ENCODE peak calls at places on chromosomes 12 and 14, in four cellular contexts. Q is BJ; B is CD4-positive, CD25-positive, alpha-beta regulatory T cell; S is body of pancreas. I is an unnamed sample.

GRCh38 chr12:77954156-77954555 is 123.5 kb downstream of the NAV3 start:
- DNase-seq in Q (no peak), B (no peak), S (no peak), I (no peak)

GRCh38 chr14:104109731-104110361 is 24.3 kb downstream of the ASPG start:
- DNase-seq in Q (no peak), B (no peak), S (no peak), I (no peak)

GRCh38 chr14:99752486-99753121 is 40.6 kb upstream of the EML1 start:
- DNase-seq in Q (peak), B (no peak), S (no peak), I (no peak)

GRCh38 chr14:58865520-58866281 is 227.9 kb downstream of the DACT1 start:
- DNase-seq in Q (no peak), B (no peak), S (no peak), I (no peak)

GRCh38 chr12:1373887-1374286 is 220.5 kb downstream of the FBXL14 start:
- DNase-seq in Q (peak), B (no peak), S (no peak), I (no peak)

GRCh38 chr14:64388533-64389243 is 535 bp downstream of the MTHFD1 start:
- DNase-seq in Q (no peak), B (no peak), S (peak), I (no peak)

GRCh38 chr12:58633479-58633878 is 286.8 kb downstream of the LRIG3 start:
- DNase-seq in Q (no peak), B (no peak), S (no peak), I (no peak)

GRCh38 chr12:127342861-127343260 is 924.1 kb upstream of the TMEM132C start:
- DNase-seq in Q (no peak), B (no peak), S (no peak), I (no peak)

GRCh38 chr14:104680806-104681688 is 8.4 kb upstream of the INF2 start:
- DNase-seq in Q (no peak), B (no peak), S (peak), I (no peak)

GRCh38 chr12:6567112-6567680 is 895 bp downstream of the NOP2 start:
- DNase-seq in Q (no peak), B (no peak), S (no peak), I (no peak)

GRCh38 chr12:85804663-85805062 is 31.5 kb downstream of the RASSF9 start:
- DNase-seq in Q (no peak), B (no peak), S (no peak), I (no peak)

GRCh38 chr12:32181498-32182175 is 75.0 kb downstream of the BICD1 start:
- DNase-seq in Q (peak), B (no peak), S (no peak), I (no peak)

DNA sequence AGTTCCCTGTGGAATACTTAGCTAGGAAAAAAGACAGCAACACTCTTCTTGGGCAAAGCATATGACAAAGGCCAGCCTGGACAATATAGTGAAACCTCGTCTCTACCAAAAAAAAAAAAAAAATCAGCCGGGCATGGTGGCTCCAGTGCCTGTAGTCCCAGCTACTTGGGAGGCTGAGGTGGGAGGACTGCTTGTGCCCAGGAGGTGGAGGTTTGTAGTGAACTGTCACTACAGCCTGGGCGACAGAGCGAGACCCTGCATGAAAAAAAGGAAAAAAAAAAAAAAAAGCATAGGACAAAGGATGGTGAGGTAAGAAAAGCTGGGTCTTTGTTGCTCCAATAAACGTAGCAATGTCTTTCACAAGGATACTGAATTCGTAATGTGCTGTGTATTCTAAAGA is 1.1 kb downstream of the TXNDC16 start:
- DNase-seq in Q (no peak), B (no peak), S (no peak), I (no peak)
- H3K4me3 ChIP-seq in Q (no peak), B (peak), S (peak), I (peak)

DNA sequence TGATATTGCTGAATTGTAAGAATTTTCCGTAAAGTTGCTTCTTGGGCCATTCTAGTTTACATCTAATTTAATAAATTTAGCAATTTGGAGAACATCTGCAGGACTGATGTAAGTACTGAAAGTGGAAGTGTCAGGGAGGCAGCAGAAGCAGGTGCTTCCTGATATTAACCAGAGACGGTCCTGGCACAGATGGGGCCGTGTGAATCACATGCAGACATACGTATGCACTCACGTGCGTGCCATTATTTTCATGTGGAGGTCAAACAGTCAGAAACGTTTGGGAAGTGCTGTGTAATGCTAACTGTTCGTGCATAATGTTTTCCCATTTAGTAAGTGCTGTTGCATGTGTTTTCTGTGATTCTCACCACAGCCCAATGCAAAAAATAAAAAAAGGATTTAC is 87.8 kb upstream of the DYNC1H1 start:
- DNase-seq in Q (peak), B (peak), S (peak), I (peak)
- H3K4me3 ChIP-seq in Q (no peak), B (peak), S (no peak), I (peak)

DNA sequence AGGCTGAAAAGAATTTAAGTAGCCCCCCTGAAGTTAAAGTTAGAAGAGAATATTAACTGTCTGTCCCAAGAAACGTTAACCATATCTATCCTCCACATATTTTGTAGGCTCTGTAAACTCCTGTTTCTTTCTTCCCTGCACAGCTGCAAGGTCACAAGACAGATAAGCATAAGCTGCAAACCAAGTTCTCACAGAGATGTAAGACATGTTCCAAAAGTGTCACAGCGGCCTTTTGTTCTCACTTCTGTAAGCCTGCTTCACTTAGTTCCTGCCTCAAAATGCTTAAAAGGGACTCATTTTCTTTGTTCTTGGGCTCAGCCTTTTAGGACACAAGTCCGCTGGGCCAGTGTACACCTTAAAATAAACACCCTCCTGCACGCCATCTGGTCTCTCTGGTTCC is 3.2 kb downstream of the RNASE1 start:
- DNase-seq in Q (no peak), B (no peak), S (peak), I (no peak)
- H3K4me3 ChIP-seq in Q (no peak), B (no peak), S (no peak), I (no peak)

DNA sequence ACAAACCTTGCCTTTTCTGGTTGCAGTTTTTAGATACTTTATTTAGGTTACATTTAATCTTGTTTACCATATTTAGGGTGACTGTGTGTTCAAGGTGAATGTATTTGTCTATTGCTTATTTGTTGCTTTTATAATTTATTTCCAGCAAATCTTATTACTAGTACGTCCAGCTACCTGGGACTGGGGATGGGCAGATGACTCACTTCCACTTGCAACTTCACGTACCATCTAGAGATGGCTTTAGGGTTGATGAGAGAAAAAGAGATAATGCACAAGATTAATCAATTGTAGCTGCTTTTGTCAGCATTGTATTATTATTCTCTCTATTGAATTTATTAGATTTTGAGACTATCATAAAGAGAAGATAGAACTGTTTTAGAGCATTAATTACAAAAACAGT is 5.1 kb downstream of the MIPOL1 start:
- DNase-seq in Q (no peak), B (no peak), S (no peak), I (no peak)
- H3K4me3 ChIP-seq in Q (no peak), B (no peak), S (no peak), I (no peak)

GRCh38 chr14:92676031-92676430 is 72.4 kb downstream of the LGMN start:
- DNase-seq in Q (no peak), B (no peak), S (no peak), I (no peak)
- H3K4me3 ChIP-seq in Q (no peak), B (no peak), S (no peak), I (no peak)